ENCODE peak calls at places on chromosomes 13 and 19, in four cellular contexts. E is K562, Y is GM12878, X is HL-60. K is an unnamed sample.

GRCh38 chr13:23460921-23461320 is 27.4 kb upstream of the SACS start:
- DNase-seq in E (no peak), Y (no peak), X (peak; percentile 27), K (no peak)

GRCh38 chr19:34500656-34501120 is 19.1 kb downstream of the WTIP start:
- DNase-seq in E (peak; percentile 23), Y (no peak), X (no peak), K (no peak)

GRCh38 chr19:58395220-58395978 is at the start of gene RNF225:
- DNase-seq in E (no peak), Y (no peak), X (no peak), K (no peak)

GRCh38 chr13:45951724-45952123 is 100.2 kb upstream of the SIAH3 start:
- DNase-seq in E (no peak), Y (no peak), X (no peak), K (no peak)

GRCh38 chr13:20391597-20392452 is 133.8 kb downstream of the CRYL1 start:
- DNase-seq in E (no peak), Y (no peak), X (no peak), K (no peak)

GRCh38 chr19:34189199-34189916 is 17.1 kb downstream of the LSM14A start:
- DNase-seq in E (no peak), Y (no peak), X (no peak), K (no peak)

GRCh38 chr13:91714726-91715334 is 316.4 kb downstream of the GPC5 start:
- DNase-seq in E (no peak), Y (no peak), X (no peak), K (no peak)

GRCh38 chr19:56080669-56081401 is 40.3 kb downstream of the ZNF787 start:
- DNase-seq in E (peak; percentile 84), Y (peak; percentile 38), X (peak; percentile 57), K (peak; percentile 88)

GRCh38 chr19:10009269-10009665 is 1.0 kb downstream of the COL5A3 start:
- DNase-seq in E (peak; percentile 64), Y (no peak), X (no peak), K (no peak)

GRCh38 chr13:95605426-95606125 is 38.9 kb downstream of the DZIP1 start:
- DNase-seq in E (no peak), Y (no peak), X (no peak), K (no peak)

GRCh38 chr19:8449830-8450229 is 5.1 kb downstream of the HNRNPM start:
- DNase-seq in E (no peak), Y (no peak), X (no peak), K (no peak)

GRCh38 chr13:72763411-72763810 is 18.3 kb downstream of the DIS3 start:
- DNase-seq in E (no peak), Y (no peak), X (no peak), K (no peak)

GRCh38 chr13:72194531-72194930 is 327.5 kb upstream of the DACH1 start:
- DNase-seq in E (no peak), Y (no peak), X (no peak), K (no peak)

GRCh38 chr19:50803633-50804419 is 13.6 kb downstream of the ACP4 start:
- DNase-seq in E (peak; percentile 68), Y (no peak), X (no peak), K (no peak)

GRCh38 chr19:10134040-10134439 is 14.3 kb upstream of the EIF3G start:
- DNase-seq in E (no peak), Y (no peak), X (no peak), K (no peak)

GRCh38 chr13:46324976-46325375 is 62.1 kb downstream of the RUBCNL start:
- DNase-seq in E (no peak), Y (no peak), X (no peak), K (no peak)

GRCh38 chr13:97574926-97575325 is 141.0 kb downstream of the RAP2A start:
- DNase-seq in E (peak; percentile 29), Y (no peak), X (no peak), K (no peak)

GRCh38 chr19:46025825-46026224 is 3.0 kb upstream of the PGLYRP1 start:
- DNase-seq in E (no peak), Y (no peak), X (no peak), K (no peak)

GRCh38 chr13:51146667-51147066 is 35.6 kb upstream of the C13orf42 start:
- DNase-seq in E (no peak), Y (no peak), X (no peak), K (no peak)

GRCh38 chr13:51151463-51151862 is 40.4 kb upstream of the C13orf42 start:
- DNase-seq in E (no peak), Y (no peak), X (no peak), K (no peak)

GRCh38 chr13:51148223-51148951 is 37.3 kb upstream of the C13orf42 start:
- DNase-seq in E (no peak), Y (no peak), X (no peak), K (no peak)

GRCh38 chr13:51147732-51148131 is 36.7 kb upstream of the C13orf42 start:
- DNase-seq in E (no peak), Y (no peak), X (no peak), K (no peak)

DNA sequence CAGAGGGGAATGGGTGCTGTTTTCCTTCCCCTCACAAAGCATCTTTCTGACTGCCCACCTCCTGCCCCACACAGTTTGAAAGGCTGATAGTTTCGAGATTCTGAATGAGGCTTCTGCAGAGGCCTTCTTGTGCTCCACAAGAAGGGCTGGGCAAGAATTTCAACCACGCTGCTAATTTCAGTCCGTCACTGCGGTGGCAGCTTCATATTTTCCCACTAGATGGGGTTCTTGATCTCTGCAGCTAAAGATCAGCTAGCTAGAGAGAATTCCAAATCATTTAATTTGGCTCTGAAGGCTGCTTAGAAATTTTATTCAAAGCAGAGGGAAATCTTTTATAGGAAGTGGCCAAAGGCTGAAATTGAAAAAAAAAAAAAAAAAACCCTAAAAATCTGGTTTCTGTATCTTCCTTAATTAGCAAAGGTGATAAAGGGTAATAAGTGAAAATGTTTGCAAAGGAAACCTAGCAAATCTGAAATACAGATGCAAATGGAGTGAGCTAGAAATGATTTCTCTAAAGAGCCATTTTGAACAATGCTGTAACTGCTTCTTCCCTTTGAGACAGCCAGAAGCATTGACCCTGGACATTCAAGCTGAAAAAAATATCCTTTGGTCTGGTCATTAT is 38.0 kb upstream of the C13orf42 start:
- DNase-seq in E (peak; percentile 9), Y (no peak), X (no peak), K (no peak)
- TF ChIP-seq SPI1 in E (no peak), Y (no peak), X (no peak), K (no peak)

DNA sequence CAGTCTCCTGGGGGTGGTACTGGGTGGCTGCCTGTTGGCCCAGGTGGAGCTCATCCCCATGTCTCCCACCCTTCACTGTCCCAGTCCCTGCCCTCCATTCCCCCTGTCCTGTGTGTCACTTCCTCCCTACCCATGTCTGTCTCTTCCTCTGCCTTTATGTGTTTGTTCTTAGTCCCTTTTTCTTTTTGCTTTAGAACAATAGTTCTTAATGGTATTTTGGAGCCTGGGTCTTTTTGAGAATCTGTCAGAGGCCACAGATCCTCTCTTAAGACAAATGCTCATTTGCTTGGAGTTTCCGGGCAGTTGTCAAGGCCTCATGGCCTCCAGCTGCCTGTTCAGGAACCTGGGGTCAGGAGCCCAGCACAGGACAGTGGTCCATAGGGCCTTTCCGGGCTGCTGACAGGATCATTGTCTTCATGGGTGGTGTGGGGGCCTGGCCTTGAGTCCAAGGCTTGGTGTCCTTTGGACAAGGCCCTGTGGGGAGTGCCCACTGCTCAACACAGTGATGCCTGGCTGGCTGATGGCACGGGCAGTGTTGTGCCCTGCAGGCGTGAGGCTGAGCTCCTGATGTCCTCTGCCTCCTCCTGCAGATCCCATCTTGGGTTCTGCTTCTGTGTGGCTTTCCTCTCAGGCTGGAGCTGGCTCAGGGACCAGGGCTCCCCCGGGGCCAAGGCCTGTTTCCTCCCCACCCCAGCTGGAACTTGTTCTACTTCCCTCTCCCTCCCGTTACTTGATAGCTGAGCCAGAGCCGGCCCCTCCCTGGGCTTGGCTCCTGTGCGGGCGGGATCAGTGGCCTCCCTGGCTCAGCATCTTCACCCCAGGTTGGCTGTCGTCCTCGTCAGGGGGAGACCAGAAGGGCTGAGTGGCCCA is 3.5 kb downstream of the EGLN2 start:
- DNase-seq in E (peak; percentile 69), Y (no peak), X (no peak), K (no peak)
- TF ChIP-seq SPI1 in E (peak; percentile 55), Y (peak; percentile 62), X (peak; percentile 51), K (peak; percentile 48)

DNA sequence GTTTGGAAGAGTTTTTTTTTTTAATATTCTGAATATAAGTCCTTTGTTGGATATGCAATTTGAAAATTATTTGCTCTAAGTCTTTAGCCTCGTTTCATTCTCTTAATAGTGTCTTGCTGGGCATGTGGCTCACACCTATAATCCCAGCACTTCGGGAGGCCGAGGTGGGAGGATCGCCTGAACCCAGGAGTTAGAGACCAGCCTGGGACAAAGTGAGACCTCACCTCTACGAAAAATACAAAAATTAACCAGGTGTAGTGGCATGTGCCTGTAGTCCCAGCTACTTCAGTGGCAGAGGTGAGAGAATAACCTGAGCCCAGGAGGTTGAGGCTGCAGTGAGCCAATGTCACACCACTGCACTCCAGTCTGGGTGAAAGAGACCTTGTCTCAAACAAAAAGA is 87.3 kb upstream of the UBAC2 start:
- DNase-seq in E (no peak), Y (no peak), X (no peak), K (no peak)
- TF ChIP-seq SPI1 in E (no peak), Y (no peak), X (no peak), K (no peak)

GRCh38 chr13:79995334-79995733 is 345.6 kb downstream of the SPRY2 start:
- DNase-seq in E (no peak), Y (no peak), X (no peak), K (no peak)
- TF ChIP-seq SPI1 in E (no peak), Y (no peak), X (no peak), K (no peak)